ENCODE peak calls at places on chromosomes 12 and 14, in four cellular contexts. C is HepG2, M is GM12878, V is H1. N is an unnamed sample.

GRCh38 chr14:77482422-77482821 is 16.2 kb downstream of the ISM2 start:
- DNase-seq in C (no peak), M (no peak), V (no peak), N (no peak)

GRCh38 chr14:64806202-64806861 is 73.4 kb downstream of the SPTB start:
- DNase-seq in C (peak; percentile 28), M (no peak), V (no peak), N (no peak)

GRCh38 chr12:26987634-26988424 is 26.4 kb downstream of the TM7SF3 start:
- DNase-seq in C (no peak), M (no peak), V (no peak), N (no peak)

GRCh38 chr14:29527286-29527685 is 400.4 kb downstream of the PRKD1 start:
- DNase-seq in C (no peak), M (no peak), V (no peak), N (no peak)

GRCh38 chr14:103128631-103129300 is 5.5 kb downstream of the TNFAIP2 start:
- DNase-seq in C (no peak), M (no peak), V (no peak), N (no peak)

GRCh38 chr14:35883677-35884293 is 57.6 kb downstream of the BRMS1L start:
- DNase-seq in C (peak; percentile 50), M (no peak), V (no peak), N (no peak)

GRCh38 chr14:44029933-44030332 is 477.1 kb downstream of the FSCB start:
- DNase-seq in C (no peak), M (no peak), V (no peak), N (no peak)

GRCh38 chr14:99576761-99577705 is 27.0 kb downstream of the CCDC85C start:
- DNase-seq in C (no peak), M (no peak), V (no peak), N (no peak)

GRCh38 chr12:89731614-89732013 is 23.0 kb upstream of the ATP2B1 start:
- DNase-seq in C (no peak), M (no peak), V (no peak), N (no peak)

GRCh38 chr14:35403397-35404245 is 928 bp downstream of the NFKBIA start:
- DNase-seq in C (peak; percentile 98), M (no peak), V (no peak), N (peak; percentile 65)

GRCh38 chr14:34093878-34094277 is 143.0 kb upstream of the EGLN3 start:
- DNase-seq in C (no peak), M (no peak), V (no peak), N (no peak)

GRCh38 chr12:11743333-11743732 is 93.9 kb downstream of the ETV6 start:
- DNase-seq in C (no peak), M (no peak), V (no peak), N (no peak)

GRCh38 chr12:15693233-15693911 is 95.8 kb downstream of the EPS8 start:
- DNase-seq in C (no peak), M (no peak), V (no peak), N (no peak)

GRCh38 chr12:108302471-108303311 is 36.4 kb downstream of the CMKLR1 start:
- DNase-seq in C (peak; percentile 84), M (no peak), V (peak; percentile 41), N (peak; percentile 81)

GRCh38 chr12:2284321-2284813 is 231.6 kb downstream of the CACNA1C start:
- DNase-seq in C (no peak), M (no peak), V (no peak), N (no peak)

GRCh38 chr12:132600048-132601032 is 10.0 kb downstream of the LRCOL1 start:
- DNase-seq in C (peak; percentile 54), M (no peak), V (no peak), N (no peak)

GRCh38 chr14:53195949-53196348 is 42.8 kb upstream of the DDHD1 start:
- DNase-seq in C (no peak), M (no peak), V (no peak), N (no peak)

DNA sequence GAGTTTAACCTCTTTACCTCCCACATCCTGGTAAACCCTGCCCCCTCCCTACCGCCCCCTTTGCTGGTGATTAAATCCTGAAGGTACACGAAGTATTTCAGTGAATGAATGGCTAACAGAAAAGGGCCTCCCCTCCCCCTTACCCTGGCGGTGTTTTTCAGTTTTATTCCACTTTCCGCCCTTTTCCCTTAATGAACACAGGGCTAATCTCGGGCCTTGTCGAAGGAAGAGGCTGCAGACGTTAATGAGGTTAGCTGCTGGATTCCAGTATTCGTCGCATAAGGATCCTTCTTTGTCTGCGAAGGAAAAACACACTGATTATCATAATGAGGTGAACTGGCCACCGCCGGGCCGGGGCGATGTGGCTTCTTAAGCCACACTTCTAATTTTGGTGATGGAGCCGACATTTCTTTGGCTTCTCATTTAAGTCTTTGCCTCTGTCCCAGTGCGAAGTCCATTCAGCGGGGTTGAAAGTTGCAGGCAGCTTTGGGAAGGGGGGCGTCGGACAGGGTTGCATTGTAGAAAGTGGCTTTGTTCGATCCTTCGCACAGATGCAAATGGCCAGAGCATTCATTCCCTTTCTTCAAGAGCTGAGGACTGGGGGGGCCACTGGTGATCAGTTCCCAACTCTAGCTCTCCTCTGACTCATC is 6.5 kb downstream of the MEG3 start:
- DNase-seq in C (no peak), M (no peak), V (no peak), N (no peak)
- TF ChIP-seq SUZ12 in C (no peak), M (no peak), V (no peak), N (no peak)

DNA sequence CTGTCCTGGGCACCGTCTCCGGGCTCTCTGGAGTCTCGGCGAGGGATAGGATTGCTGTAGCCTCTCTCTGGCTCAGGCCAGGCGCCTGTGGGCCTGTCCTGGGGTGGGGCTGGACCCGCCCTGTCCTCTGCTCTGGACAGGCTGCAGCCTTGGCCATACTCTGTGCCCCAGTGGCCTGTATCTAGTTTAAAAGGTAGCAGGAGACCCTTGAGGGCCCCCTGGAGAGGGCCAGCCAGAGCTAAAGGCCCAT is 1.8 kb downstream of the KIF26A start:
- DNase-seq in C (no peak), M (no peak), V (no peak), N (no peak)
- H3K4me3 ChIP-seq in C (no peak overlapping the region), M (no peak overlapping the region), V (peak overlapping the region; percentile 62), N (peak overlapping the region; percentile 73)

GRCh38 chr12:92898755-92899154 is 30.3 kb downstream of the EEA1 start:
- DNase-seq in C (no peak), M (no peak), V (no peak), N (no peak)
- TF ChIP-seq YY1 in C (no peak), M (no peak), V (no peak), N (no peak)

DNA sequence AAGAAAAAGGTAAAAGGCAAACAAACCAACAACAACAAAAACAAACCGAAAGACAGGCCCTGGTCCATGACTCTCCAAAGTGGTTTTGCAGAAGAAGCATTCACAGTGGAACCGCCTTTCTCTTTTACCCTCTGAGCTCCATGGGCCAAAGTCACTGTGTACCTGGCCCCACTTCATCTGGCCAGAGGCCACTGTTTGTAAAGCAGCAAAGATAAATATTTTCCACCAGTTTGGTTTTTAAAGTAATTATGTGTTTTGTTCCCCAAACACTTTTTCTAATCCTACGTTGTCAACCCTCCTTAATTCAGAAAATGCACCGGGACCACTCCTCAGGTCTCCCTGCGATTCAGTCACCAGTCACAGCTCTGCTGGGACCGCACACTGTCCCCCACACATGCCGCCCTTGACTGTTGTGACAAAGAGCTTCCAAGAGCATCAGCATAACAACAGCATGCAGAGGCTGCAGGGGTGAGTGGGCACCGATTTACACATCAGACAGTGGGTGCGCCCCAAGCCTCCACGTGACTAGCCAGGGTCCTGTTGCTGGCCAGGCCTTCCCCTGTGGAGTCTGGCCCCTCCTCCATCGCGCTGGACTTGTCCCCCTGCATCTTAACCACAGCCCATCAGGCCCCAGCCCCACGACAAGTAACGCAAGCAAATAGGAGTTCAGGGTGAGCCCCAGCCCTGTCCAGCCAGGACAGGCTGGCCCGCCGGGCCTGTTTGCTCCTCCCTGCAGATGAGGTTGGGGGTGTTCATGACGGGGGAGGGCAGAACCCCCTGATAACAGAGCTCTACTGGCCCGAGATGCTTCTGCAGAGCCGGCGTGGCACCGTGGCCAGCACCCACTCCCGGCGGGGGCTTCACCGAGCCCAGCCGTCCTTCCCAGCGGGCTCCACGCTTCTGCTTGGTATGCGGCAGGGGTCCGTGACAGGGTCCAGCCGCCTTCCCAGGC is 65.2 kb upstream of the DIO3 start:
- DNase-seq in C (peak; percentile 9), M (no peak), V (peak; percentile 19), N (peak; percentile 23)
- TF ChIP-seq SUZ12 in C (no peak), M (no peak), V (no peak), N (no peak)

GRCh38 chr12:53966385-53967133 is 6.4 kb upstream of the HOXC11 start:
- DNase-seq in C (no peak), M (no peak), V (no peak), N (no peak)
- H3K4me3 ChIP-seq in C (no peak overlapping the region), M (no peak overlapping the region), V (no peak overlapping the region), N (peak overlapping the region; percentile 12)

GRCh38 chr12:23083267-23083666 is 458.3 kb downstream of the ETNK1 start:
- DNase-seq in C (no peak), M (no peak), V (no peak), N (no peak)
- TF ChIP-seq YY1 in C (no peak), M (no peak), V (no peak), N (no peak)

GRCh38 chr14:55794655-55795583 is 214.9 kb downstream of the KTN1 start:
- DNase-seq in C (no peak), M (no peak), V (no peak), N (no peak)
- TF ChIP-seq SUZ12 in C (no peak), M (no peak), V (no peak), N (no peak)

GRCh38 chr14:51082394-51082793 is 12.5 kb downstream of the TRIM9 start:
- DNase-seq in C (no peak), M (no peak), V (no peak), N (no peak)
- H3K4me3 ChIP-seq in C (no peak overlapping the region), M (no peak overlapping the region), V (no peak overlapping the region), N (no peak overlapping the region)

DNA sequence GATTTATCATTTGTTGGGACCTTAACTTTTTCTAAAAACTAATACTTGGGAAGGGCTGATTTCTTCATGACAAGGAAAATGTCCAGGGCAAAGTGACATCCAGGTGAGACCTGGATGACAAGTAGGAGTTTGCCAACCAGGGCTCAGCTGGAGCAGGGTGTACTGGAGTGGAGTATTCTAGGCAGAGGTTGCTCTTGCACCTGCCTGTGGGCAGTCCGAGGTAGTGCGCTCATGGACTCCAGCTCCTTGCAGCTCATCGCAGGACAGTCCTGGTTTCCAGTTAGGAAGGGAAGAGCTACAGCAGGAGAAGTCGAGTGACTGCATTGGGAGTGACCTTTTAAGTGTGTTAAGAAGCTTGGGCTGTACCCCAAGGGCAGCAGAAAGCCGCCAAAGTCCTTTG is 175.9 kb downstream of the PELI2 start:
- DNase-seq in C (no peak), M (no peak), V (no peak), N (no peak)
- TF ChIP-seq YY1 in C (no peak), M (no peak), V (no peak), N (no peak)